ENCODE peak calls at places on chromosome 19, in four cellular contexts. One of them, this sample, is unnamed.

GRCh38 chr19:43560687-43561086 is 14.6 kb downstream of the XRCC1 start:
- DNase-seq in K562: peak; percentile 61
- DNase-seq in HepG2: peak; percentile 19
- DNase-seq in IMR-90: peak; percentile 52
- DNase-seq in this sample: peak; percentile 62

GRCh38 chr19:33376423-33376822 is 2.9 kb downstream of the CEBPG start:
- DNase-seq in HepG2: peak; percentile 45
- DNase-seq in IMR-90: peak; percentile 87
- DNase-seq in K562: no peak
- DNase-seq in this sample: peak; percentile 81

GRCh38 chr19:58569943-58570670 is 3.0 kb downstream of the MZF1 start:
- DNase-seq in HepG2: no peak
- DNase-seq in K562: no peak
- DNase-seq in IMR-90: no peak
- DNase-seq in this sample: no peak

GRCh38 chr19:3289971-3290569 is 65.6 kb downstream of the CELF5 start:
- DNase-seq in HepG2: no peak
- DNase-seq in IMR-90: no peak
- DNase-seq in K562: no peak
- DNase-seq in this sample: no peak

GRCh38 chr19:46475976-46476375 is 4.6 kb upstream of the PNMA8A start:
- DNase-seq in IMR-90: peak; percentile 30
- DNase-seq in K562: no peak
- DNase-seq in HepG2: no peak
- DNase-seq in this sample: no peak

GRCh38 chr19:53091413-53091812 is 11.8 kb downstream of the ZNF160 start:
- DNase-seq in HepG2: no peak
- DNase-seq in IMR-90: no peak
- DNase-seq in K562: no peak
- DNase-seq in this sample: no peak

GRCh38 chr19:51594774-51595109 is 23.7 kb downstream of the ZNF175 start:
- DNase-seq in K562: no peak
- DNase-seq in HepG2: no peak
- DNase-seq in IMR-90: peak; percentile 2
- DNase-seq in this sample: no peak

GRCh38 chr19:46416077-46416709 is 2.8 kb upstream of the CCDC8 start:
- DNase-seq in K562: peak; percentile 98
- DNase-seq in HepG2: peak; percentile 59
- DNase-seq in IMR-90: peak; percentile 75
- DNase-seq in this sample: peak; percentile 85

GRCh38 chr19:2168619-2169424 is 5.1 kb downstream of the DOT1L start:
- DNase-seq in K562: peak; percentile 97
- DNase-seq in HepG2: peak; percentile 99
- DNase-seq in IMR-90: peak; percentile 99
- DNase-seq in this sample: peak; percentile 98

GRCh38 chr19:16603090-16603489 is 24.9 kb downstream of the MED26 start:
- DNase-seq in K562: no peak
- DNase-seq in IMR-90: no peak
- DNase-seq in HepG2: no peak
- DNase-seq in this sample: no peak

GRCh38 chr19:1487576-1488281 is 2.4 kb downstream of the PCSK4 start:
- DNase-seq in HepG2: no peak
- DNase-seq in K562: no peak
- DNase-seq in IMR-90: no peak
- DNase-seq in this sample: no peak

GRCh38 chr19:33622809-33623511 is 1.2 kb downstream of the CHST8 start:
- DNase-seq in K562: no peak
- DNase-seq in IMR-90: no peak
- DNase-seq in HepG2: no peak
- DNase-seq in this sample: no peak

GRCh38 chr19:7870571-7871279 is 3.5 kb downstream of the PRR36 start:
- DNase-seq in K562: peak; percentile 98
- DNase-seq in IMR-90: no peak
- DNase-seq in HepG2: peak; percentile 93
- DNase-seq in this sample: peak; percentile 98

GRCh38 chr19:45154064-45154827 is 6.5 kb downstream of the NKPD1 start:
- DNase-seq in HepG2: peak; percentile 97
- DNase-seq in IMR-90: peak; percentile 86
- DNase-seq in K562: peak; percentile 86
- DNase-seq in this sample: no peak

GRCh38 chr19:17073869-17074627 is 1.2 kb downstream of the HAUS8 start:
- DNase-seq in HepG2: no peak
- DNase-seq in IMR-90: peak; percentile 16
- DNase-seq in K562: peak; percentile 74
- DNase-seq in this sample: no peak

GRCh38 chr19:32708457-32708856 is 11.1 kb upstream of the TDRD12 start:
- DNase-seq in HepG2: no peak
- DNase-seq in IMR-90: no peak
- DNase-seq in K562: no peak
- DNase-seq in this sample: peak; percentile 38

GRCh38 chr19:7516281-7516862 is 469 bp downstream of the ZNF358 start:
- DNase-seq in HepG2: no peak
- DNase-seq in K562: no peak
- DNase-seq in IMR-90: no peak
- DNase-seq in this sample: no peak

GRCh38 chr19:18196511-18196845 is 3.5 kb downstream of the MPV17L2 start:
- DNase-seq in HepG2: no peak
- DNase-seq in K562: no peak
- DNase-seq in IMR-90: no peak
- DNase-seq in this sample: no peak

GRCh38 chr19:27774827-27775226 is 1438.1 kb downstream of the UQCRFS1 start:
- DNase-seq in K562: peak; percentile 41
- DNase-seq in IMR-90: no peak
- DNase-seq in HepG2: peak; percentile 18
- DNase-seq in this sample: peak; percentile 76

GRCh38 chr19:13920940-13921744 is 15.1 kb downstream of the CC2D1A start:
- DNase-seq in HepG2: peak; percentile 57
- DNase-seq in IMR-90: peak; percentile 44
- DNase-seq in K562: peak; percentile 77
- DNase-seq in this sample: peak; percentile 76

GRCh38 chr19:55418185-55418584 is 10.6 kb upstream of the UBE2S start:
- DNase-seq in IMR-90: peak; percentile 91
- DNase-seq in HepG2: peak; percentile 70
- DNase-seq in K562: peak; percentile 80
- DNase-seq in this sample: peak; percentile 88

GRCh38 chr19:2013683-2013961 is 1.9 kb downstream of the BTBD2 start:
- DNase-seq in IMR-90: no peak
- DNase-seq in HepG2: no peak
- DNase-seq in K562: no peak
- DNase-seq in this sample: no peak

DNA sequence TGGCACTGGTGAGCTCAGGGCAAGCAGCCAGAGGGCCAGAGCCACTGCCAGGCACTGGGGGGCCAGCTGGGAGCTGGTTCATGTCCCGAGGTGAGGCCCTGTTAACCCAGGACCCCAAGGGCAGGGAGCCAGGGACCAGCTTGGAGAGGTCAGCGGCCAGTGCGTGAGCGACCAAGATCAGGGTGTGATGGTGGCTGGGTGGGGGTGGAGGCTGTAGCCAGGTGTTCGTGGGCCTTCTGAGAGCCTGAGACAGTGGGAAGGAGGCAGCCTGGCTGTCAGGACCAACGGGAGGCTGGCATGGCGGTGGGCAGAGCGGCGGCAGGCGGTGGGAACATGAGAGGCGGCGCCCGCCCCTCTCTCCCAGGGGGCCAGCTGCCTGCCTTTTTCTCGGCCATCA is 8.1 kb upstream of the KPTN start:
- DNase-seq in IMR-90: no peak
- DNase-seq in HepG2: no peak
- DNase-seq in K562: no peak
- DNase-seq in this sample: no peak
- TF ChIP-seq MAZ in IMR-90: no peak
- TF ChIP-seq MAZ in HepG2: no peak
- TF ChIP-seq MAZ in K562: no peak
- TF ChIP-seq MAZ in this sample: no peak

GRCh38 chr19:38429055-38429810 is 3.2 kb upstream of the RASGRP4 start:
- DNase-seq in IMR-90: no peak
- DNase-seq in K562: no peak
- DNase-seq in HepG2: no peak
- DNase-seq in this sample: no peak

GRCh38 chr19:38422405-38422804 is 3.6 kb downstream of the RASGRP4 start:
- DNase-seq in K562: no peak
- DNase-seq in HepG2: no peak
- DNase-seq in IMR-90: no peak
- DNase-seq in this sample: no peak

GRCh38 chr19:38424272-38424671 is 1.7 kb downstream of the RASGRP4 start:
- DNase-seq in HepG2: no peak
- DNase-seq in K562: no peak
- DNase-seq in IMR-90: no peak
- DNase-seq in this sample: no peak

GRCh38 chr19:38425222-38425809 is 703 bp downstream of the RASGRP4 start:
- DNase-seq in HepG2: no peak
- DNase-seq in K562: no peak
- DNase-seq in IMR-90: no peak
- DNase-seq in this sample: no peak

GRCh38 chr19:38425810-38426466 is at the start of gene RASGRP4:
- DNase-seq in HepG2: no peak
- DNase-seq in K562: peak; percentile 81
- DNase-seq in IMR-90: no peak
- DNase-seq in this sample: no peak
- TF ChIP-seq POLR2A in HepG2: no peak
- TF ChIP-seq POLR2A in K562: no peak
- TF ChIP-seq POLR2A in IMR-90: no peak
- TF ChIP-seq POLR2A in this sample: no peak

DNA sequence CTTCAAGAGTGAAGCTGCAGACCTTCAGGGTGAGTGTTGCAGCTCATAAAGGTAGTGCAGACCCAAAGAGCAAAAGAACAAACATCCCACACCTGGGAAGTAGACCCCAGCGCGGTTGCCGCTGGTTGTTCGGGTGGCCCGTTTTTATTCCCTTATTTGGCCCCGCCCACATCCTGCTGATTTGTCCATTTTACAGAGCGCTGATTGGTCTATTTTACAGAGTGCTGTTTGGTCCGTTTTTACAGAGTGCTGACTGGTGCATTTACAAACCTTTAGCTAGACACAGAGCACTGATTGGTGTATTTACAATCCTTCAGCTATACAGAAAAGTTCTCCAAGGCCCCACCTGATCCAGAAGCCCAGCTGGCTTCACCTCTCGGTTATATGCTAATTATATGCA is 1.0 kb downstream of the SCGB2B2 start:
- DNase-seq in K562: no peak
- DNase-seq in HepG2: no peak
- DNase-seq in IMR-90: no peak
- DNase-seq in this sample: no peak
- TF ChIP-seq MAZ in K562: no peak
- TF ChIP-seq MAZ in HepG2: no peak
- TF ChIP-seq MAZ in IMR-90: no peak
- TF ChIP-seq MAZ in this sample: no peak

GRCh38 chr19:42284641-42285341 is 15.7 kb downstream of the CIC start:
- DNase-seq in K562: peak; percentile 43
- DNase-seq in IMR-90: no peak
- DNase-seq in HepG2: no peak
- DNase-seq in this sample: no peak

GRCh38 chr19:42282036-42282762 is 13.1 kb downstream of the CIC start:
- DNase-seq in HepG2: no peak
- DNase-seq in IMR-90: peak; percentile 34
- DNase-seq in K562: peak; percentile 42
- DNase-seq in this sample: peak; percentile 43

GRCh38 chr19:42282810-42283247 is 13.8 kb downstream of the CIC start:
- DNase-seq in IMR-90: no peak
- DNase-seq in K562: peak; percentile 32
- DNase-seq in HepG2: no peak
- DNase-seq in this sample: no peak

GRCh38 chr19:42284066-42284501 is 15.0 kb downstream of the CIC start:
- DNase-seq in K562: peak; percentile 89
- DNase-seq in HepG2: no peak
- DNase-seq in IMR-90: peak; percentile 71
- DNase-seq in this sample: peak; percentile 86

DNA sequence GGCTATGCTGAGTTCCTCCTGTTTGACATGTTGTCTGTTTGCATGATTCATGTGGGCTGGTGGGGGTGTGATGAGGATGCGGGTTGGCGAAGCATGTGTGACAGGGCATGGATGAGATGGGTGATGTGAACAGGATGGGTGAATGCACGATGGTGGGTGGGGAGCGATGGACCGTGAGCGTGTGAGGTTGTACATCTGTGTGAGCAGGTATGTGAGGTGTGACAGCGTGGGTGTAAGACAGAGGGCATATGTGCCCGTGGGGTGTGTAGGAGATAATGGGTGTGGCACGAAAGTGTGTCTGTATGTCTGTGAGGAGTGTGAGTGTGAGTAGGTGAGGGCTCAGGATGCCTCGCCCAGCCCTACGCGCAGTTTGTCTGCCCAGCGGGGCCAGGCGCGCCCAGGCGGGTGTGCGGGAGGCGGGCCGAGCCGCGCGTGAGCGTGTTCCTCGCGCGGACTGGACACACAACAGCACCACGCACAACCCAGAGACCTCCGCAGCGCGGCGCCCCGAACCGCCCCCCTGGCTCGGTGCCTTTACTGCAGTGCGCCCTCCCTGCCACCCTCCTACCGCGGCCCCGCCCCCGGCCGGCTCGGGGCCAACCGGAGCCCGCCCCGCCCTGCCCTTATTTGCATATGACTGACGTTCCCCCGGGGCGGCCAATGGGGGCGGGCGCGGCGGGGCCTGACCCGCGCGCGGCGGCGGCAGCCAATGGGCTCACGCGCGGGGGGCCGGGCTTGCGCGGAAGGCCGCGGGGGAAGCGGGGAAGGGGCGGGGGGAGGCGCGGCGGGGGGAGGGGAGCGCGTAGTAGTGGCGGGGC is 14.4 kb downstream of the CIC start:
- DNase-seq in IMR-90: peak; percentile 87
- DNase-seq in K562: peak; percentile 98
- DNase-seq in HepG2: peak; percentile 83
- DNase-seq in this sample: peak; percentile 97
- TF ChIP-seq POLR2A in IMR-90: no peak
- TF ChIP-seq POLR2A in K562: peak; percentile 64
- TF ChIP-seq POLR2A in HepG2: peak; percentile 88
- TF ChIP-seq POLR2A in this sample: peak; percentile 35

GRCh38 chr19:4566402-4567051 is 7.0 kb upstream of the SEMA6B start:
- DNase-seq in K562: no peak
- DNase-seq in HepG2: no peak
- DNase-seq in IMR-90: no peak
- DNase-seq in this sample: no peak
- TF ChIP-seq MAZ in K562: no peak
- TF ChIP-seq MAZ in HepG2: no peak
- TF ChIP-seq MAZ in IMR-90: no peak
- TF ChIP-seq MAZ in this sample: no peak

This sample was measured in A549.